ENCODE peak calls at places on chromosome 9, in nine cellular contexts. One of them, this sample, is unnamed. For H3K4me1 and H3K9me3, the result is how much of the 10 kb centered on the place peaks cover.

GRCh38 chr9:134491856-134492255 is 149.7 kb upstream of the COL5A1 start:
- DNase-seq in body of pancreas: peak
- DNase-seq in DND-41: no peak
- DNase-seq in psoas muscle: no peak
- DNase-seq in aorta: peak
- DNase-seq in PC-3: no peak
- DNase-seq in heart left ventricle: no peak
- DNase-seq in astrocyte: no peak
- DNase-seq in small intestine: no peak
- DNase-seq in this sample: peak

GRCh38 chr9:22815246-22815645 is 368.6 kb downstream of the DMRTA1 start:
- DNase-seq in small intestine: no peak
- DNase-seq in aorta: no peak
- DNase-seq in PC-3: no peak
- DNase-seq in astrocyte: no peak
- DNase-seq in DND-41: no peak
- DNase-seq in heart left ventricle: no peak
- DNase-seq in body of pancreas: no peak
- DNase-seq in psoas muscle: no peak
- DNase-seq in this sample: no peak

GRCh38 chr9:95726756-95727155 is 148.7 kb upstream of the ERCC6L2 start:
- DNase-seq in DND-41: no peak
- DNase-seq in astrocyte: peak
- DNase-seq in PC-3: peak
- DNase-seq in small intestine: peak
- DNase-seq in psoas muscle: no peak
- DNase-seq in aorta: no peak
- DNase-seq in heart left ventricle: no peak
- DNase-seq in body of pancreas: no peak
- DNase-seq in this sample: no peak

GRCh38 chr9:120532475-120532874 is 47.5 kb downstream of the CDK5RAP2 start:
- DNase-seq in PC-3: peak
- DNase-seq in body of pancreas: no peak
- DNase-seq in heart left ventricle: no peak
- DNase-seq in small intestine: peak
- DNase-seq in aorta: no peak
- DNase-seq in DND-41: no peak
- DNase-seq in psoas muscle: peak
- DNase-seq in astrocyte: peak
- DNase-seq in this sample: peak

GRCh38 chr9:6920040-6920439 is 162.3 kb downstream of the KDM4C start:
- DNase-seq in small intestine: no peak
- DNase-seq in DND-41: no peak
- DNase-seq in body of pancreas: no peak
- DNase-seq in aorta: no peak
- DNase-seq in astrocyte: no peak
- DNase-seq in psoas muscle: no peak
- DNase-seq in heart left ventricle: no peak
- DNase-seq in PC-3: no peak
- DNase-seq in this sample: no peak

GRCh38 chr9:132698989-132699388 is 28.7 kb downstream of the GTF3C4 start:
- DNase-seq in PC-3: no peak
- DNase-seq in psoas muscle: no peak
- DNase-seq in heart left ventricle: no peak
- DNase-seq in body of pancreas: peak
- DNase-seq in aorta: no peak
- DNase-seq in DND-41: no peak
- DNase-seq in astrocyte: no peak
- DNase-seq in small intestine: no peak
- DNase-seq in this sample: no peak

GRCh38 chr9:78234810-78235209 is 1.1 kb upstream of the CEP78 start:
- DNase-seq in heart left ventricle: no peak
- DNase-seq in PC-3: no peak
- DNase-seq in psoas muscle: no peak
- DNase-seq in DND-41: no peak
- DNase-seq in astrocyte: peak
- DNase-seq in body of pancreas: no peak
- DNase-seq in small intestine: no peak
- DNase-seq in aorta: no peak
- DNase-seq in this sample: no peak

GRCh38 chr9:78363221-78363620 is 66.3 kb downstream of the PSAT1 start:
- DNase-seq in small intestine: peak
- DNase-seq in astrocyte: peak
- DNase-seq in psoas muscle: no peak
- DNase-seq in body of pancreas: no peak
- DNase-seq in heart left ventricle: no peak
- DNase-seq in DND-41: no peak
- DNase-seq in PC-3: peak
- DNase-seq in aorta: no peak
- DNase-seq in this sample: peak

GRCh38 chr9:74736635-74737034 is 151.1 kb downstream of the TRPM6 start:
- DNase-seq in PC-3: no peak
- DNase-seq in aorta: no peak
- DNase-seq in psoas muscle: no peak
- DNase-seq in DND-41: no peak
- DNase-seq in small intestine: no peak
- DNase-seq in body of pancreas: no peak
- DNase-seq in astrocyte: no peak
- DNase-seq in heart left ventricle: no peak
- DNase-seq in this sample: no peak

GRCh38 chr9:93226819-93227218 is 42.9 kb downstream of the WNK2 start:
- DNase-seq in psoas muscle: no peak
- DNase-seq in DND-41: no peak
- DNase-seq in small intestine: peak
- DNase-seq in aorta: no peak
- DNase-seq in PC-3: no peak
- DNase-seq in heart left ventricle: no peak
- DNase-seq in astrocyte: no peak
- DNase-seq in body of pancreas: no peak
- DNase-seq in this sample: peak
- H3K4me3 ChIP-seq in psoas muscle: no peak
- H3K4me3 ChIP-seq in DND-41: no peak
- H3K4me3 ChIP-seq in small intestine: no peak
- H3K4me3 ChIP-seq in aorta: no peak
- H3K4me3 ChIP-seq in PC-3: no peak
- H3K4me3 ChIP-seq in heart left ventricle: no peak
- H3K4me3 ChIP-seq in astrocyte: no peak
- H3K4me3 ChIP-seq in body of pancreas: no peak
- H3K4me3 ChIP-seq in this sample: no peak

GRCh38 chr9:127563579-127563978 is 48.5 kb upstream of the STXBP1 start:
- DNase-seq in DND-41: no peak
- DNase-seq in aorta: no peak
- DNase-seq in small intestine: no peak
- DNase-seq in psoas muscle: no peak
- DNase-seq in astrocyte: no peak
- DNase-seq in body of pancreas: no peak
- DNase-seq in heart left ventricle: no peak
- DNase-seq in PC-3: peak
- DNase-seq in this sample: peak

GRCh38 chr9:127561491-127562270 is 50.4 kb upstream of the STXBP1 start:
- DNase-seq in PC-3: peak
- DNase-seq in body of pancreas: peak
- DNase-seq in DND-41: no peak
- DNase-seq in aorta: peak
- DNase-seq in psoas muscle: peak
- DNase-seq in heart left ventricle: peak
- DNase-seq in small intestine: peak
- DNase-seq in astrocyte: peak
- DNase-seq in this sample: peak

GRCh38 chr9:127565231-127565630 is 46.8 kb upstream of the STXBP1 start:
- DNase-seq in psoas muscle: no peak
- DNase-seq in body of pancreas: no peak
- DNase-seq in heart left ventricle: no peak
- DNase-seq in PC-3: no peak
- DNase-seq in small intestine: no peak
- DNase-seq in aorta: no peak
- DNase-seq in astrocyte: no peak
- DNase-seq in DND-41: no peak
- DNase-seq in this sample: no peak

GRCh38 chr9:127562271-127562780 is 49.8 kb upstream of the STXBP1 start:
- DNase-seq in heart left ventricle: no peak
- DNase-seq in small intestine: no peak
- DNase-seq in aorta: no peak
- DNase-seq in body of pancreas: no peak
- DNase-seq in PC-3: no peak
- DNase-seq in psoas muscle: no peak
- DNase-seq in DND-41: no peak
- DNase-seq in astrocyte: no peak
- DNase-seq in this sample: peak

DNA sequence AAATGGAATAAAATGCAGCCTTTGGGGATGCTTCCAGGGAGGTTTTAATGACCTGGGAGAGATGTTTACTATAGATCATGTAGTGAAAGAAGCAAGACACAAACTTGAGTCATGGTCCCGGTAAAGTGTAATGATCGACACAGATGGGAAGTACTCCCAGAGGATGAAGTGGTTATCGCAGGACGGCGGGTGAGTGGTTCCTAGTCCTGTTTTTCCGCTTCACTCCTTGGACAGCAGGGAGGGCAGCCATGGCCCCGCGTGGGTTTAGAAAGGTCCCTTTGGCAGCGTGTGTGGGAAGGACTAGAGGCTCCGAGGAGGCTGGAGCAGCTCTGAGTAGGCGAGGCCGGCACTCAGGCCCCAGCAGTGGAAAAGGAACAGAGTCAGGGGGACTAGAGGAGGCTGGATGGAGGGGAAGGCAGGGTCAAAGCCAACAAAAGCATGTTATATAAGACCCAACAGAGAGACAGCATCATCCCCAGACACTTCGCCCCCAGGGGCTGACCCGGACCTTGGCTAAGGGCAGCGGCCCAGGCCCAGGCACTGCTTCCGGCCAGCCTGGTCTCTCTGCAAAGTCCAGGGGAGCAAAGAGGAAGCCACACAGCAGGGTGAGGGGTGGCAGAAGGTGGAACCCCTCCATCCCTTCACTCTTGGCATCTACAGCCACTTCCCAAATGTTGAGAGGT is 49.1 kb upstream of the STXBP1 start:
- DNase-seq in aorta: peak
- DNase-seq in psoas muscle: no peak
- DNase-seq in body of pancreas: no peak
- DNase-seq in DND-41: no peak
- DNase-seq in heart left ventricle: no peak
- DNase-seq in small intestine: no peak
- DNase-seq in PC-3: peak
- DNase-seq in astrocyte: peak
- DNase-seq in this sample: peak
- H3K4me1 ChIP-seq in aorta: under half
- H3K4me1 ChIP-seq in psoas muscle: under half
- H3K4me1 ChIP-seq in body of pancreas: half or more
- H3K4me1 ChIP-seq in DND-41: under half
- H3K4me1 ChIP-seq in heart left ventricle: half or more
- H3K4me1 ChIP-seq in small intestine: under half
- H3K4me1 ChIP-seq in PC-3: half or more
- H3K4me1 ChIP-seq in astrocyte: half or more
- H3K4me1 ChIP-seq in this sample: under half

DNA sequence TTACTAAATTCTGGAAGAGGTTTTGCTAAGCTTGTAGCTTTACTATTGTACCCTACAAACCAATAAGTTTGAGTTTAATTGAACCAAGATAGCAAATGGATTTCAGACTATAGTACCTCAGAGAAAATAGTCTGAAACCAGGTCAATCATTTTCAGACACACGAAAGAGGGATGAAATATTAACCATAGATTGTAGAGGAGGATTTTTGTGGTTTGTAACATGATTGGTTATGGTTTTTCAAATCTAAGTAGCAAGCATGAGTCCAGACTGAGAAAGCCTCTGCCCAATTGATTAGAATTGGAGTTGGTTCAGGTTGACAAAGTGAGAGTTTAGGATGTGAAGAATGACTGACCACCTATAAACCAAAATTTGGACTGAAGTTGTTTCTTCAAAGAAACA is 562.7 kb upstream of the DMAC1 start:
- DNase-seq in body of pancreas: no peak
- DNase-seq in DND-41: no peak
- DNase-seq in aorta: no peak
- DNase-seq in heart left ventricle: no peak
- DNase-seq in psoas muscle: no peak
- DNase-seq in small intestine: no peak
- DNase-seq in astrocyte: no peak
- DNase-seq in PC-3: no peak
- DNase-seq in this sample: no peak
- H3K9me3 ChIP-seq in body of pancreas: under half
- H3K9me3 ChIP-seq in DND-41: under half
- H3K9me3 ChIP-seq in aorta: under half
- H3K9me3 ChIP-seq in heart left ventricle: under half
- H3K9me3 ChIP-seq in psoas muscle: under half
- H3K9me3 ChIP-seq in small intestine: under half
- H3K9me3 ChIP-seq in astrocyte: under half
- H3K9me3 ChIP-seq in PC-3: under half
- H3K9me3 ChIP-seq in this sample: under half

GRCh38 chr9:113854310-113854709 is 21.8 kb upstream of the ZNF618 start:
- DNase-seq in DND-41: no peak
- DNase-seq in psoas muscle: no peak
- DNase-seq in body of pancreas: no peak
- DNase-seq in astrocyte: no peak
- DNase-seq in small intestine: no peak
- DNase-seq in aorta: no peak
- DNase-seq in PC-3: no peak
- DNase-seq in heart left ventricle: no peak
- DNase-seq in this sample: no peak
- H3K4me3 ChIP-seq in DND-41: no peak
- H3K4me3 ChIP-seq in psoas muscle: no peak
- H3K4me3 ChIP-seq in body of pancreas: no peak
- H3K4me3 ChIP-seq in astrocyte: no peak
- H3K4me3 ChIP-seq in small intestine: no peak
- H3K4me3 ChIP-seq in aorta: no peak
- H3K4me3 ChIP-seq in PC-3: no peak
- H3K4me3 ChIP-seq in heart left ventricle: no peak
- H3K4me3 ChIP-seq in this sample: no peak

DNA sequence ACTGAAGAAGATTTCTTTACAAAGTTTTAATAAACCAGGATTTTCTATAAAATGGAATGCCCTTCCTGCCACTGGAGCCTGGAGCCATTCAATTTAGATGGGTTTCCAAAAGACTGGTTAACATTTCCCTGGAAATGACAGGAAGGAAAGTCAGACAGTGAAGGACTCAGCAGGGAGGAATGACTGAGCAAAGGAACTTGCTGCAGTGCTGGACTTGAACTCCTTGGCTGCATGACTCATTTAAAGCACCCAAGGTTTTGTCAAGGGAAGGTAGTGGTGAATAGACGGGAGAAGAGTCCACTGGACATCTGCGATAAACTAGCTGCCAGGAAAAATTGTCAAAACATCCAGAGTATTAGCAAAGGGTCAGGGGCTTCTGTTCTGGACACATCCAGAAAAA is 163.8 kb upstream of the SLC28A3 start:
- DNase-seq in aorta: no peak
- DNase-seq in heart left ventricle: no peak
- DNase-seq in DND-41: no peak
- DNase-seq in PC-3: no peak
- DNase-seq in astrocyte: peak
- DNase-seq in body of pancreas: no peak
- DNase-seq in psoas muscle: no peak
- DNase-seq in small intestine: no peak
- DNase-seq in this sample: no peak
- H3K4me1 ChIP-seq in aorta: under half
- H3K4me1 ChIP-seq in heart left ventricle: under half
- H3K4me1 ChIP-seq in DND-41: under half
- H3K4me1 ChIP-seq in PC-3: under half
- H3K4me1 ChIP-seq in astrocyte: under half
- H3K4me1 ChIP-seq in body of pancreas: under half
- H3K4me1 ChIP-seq in psoas muscle: under half
- H3K4me1 ChIP-seq in small intestine: under half
- H3K4me1 ChIP-seq in this sample: under half

This sample was measured in right cardiac atrium.